ENCODE peak calls at places on chromosomes 16 and 17, in eight cellular contexts. One of them, this sample, is unnamed.

GRCh38 chr17:45784293-45784582 is at the start of gene CRHR1:
- DNase-seq in A549: no peak
- DNase-seq in IMR-90: no peak
- DNase-seq in foreskin fibroblast: no peak
- DNase-seq in Caco-2: no peak
- DNase-seq in cardiac muscle cell: no peak
- DNase-seq in neural progenitor cell: peak; percentile 58
- DNase-seq in dorsolateral prefrontal cortex: no peak
- DNase-seq in this sample: no peak

GRCh38 chr17:67474081-67474661 is 97.1 kb downstream of the PITPNC1 start:
- DNase-seq in IMR-90: peak; percentile 39
- DNase-seq in cardiac muscle cell: peak; percentile 87
- DNase-seq in foreskin fibroblast: peak; percentile 77
- DNase-seq in Caco-2: no peak
- DNase-seq in neural progenitor cell: peak; percentile 26
- DNase-seq in dorsolateral prefrontal cortex: no peak
- DNase-seq in A549: no peak
- DNase-seq in this sample: peak; percentile 78

GRCh38 chr16:74226361-74226979 is 70.1 kb upstream of the PSMD7 start:
- DNase-seq in cardiac muscle cell: peak; percentile 36
- DNase-seq in foreskin fibroblast: peak; percentile 32
- DNase-seq in IMR-90: peak; percentile 31
- DNase-seq in Caco-2: no peak
- DNase-seq in neural progenitor cell: peak; percentile 45
- DNase-seq in dorsolateral prefrontal cortex: no peak
- DNase-seq in A549: peak; percentile 10
- DNase-seq in this sample: no peak

GRCh38 chr16:72609933-72610332 is 438.0 kb upstream of the PMFBP1 start:
- DNase-seq in foreskin fibroblast: no peak
- DNase-seq in Caco-2: no peak
- DNase-seq in IMR-90: no peak
- DNase-seq in cardiac muscle cell: no peak
- DNase-seq in A549: no peak
- DNase-seq in neural progenitor cell: no peak
- DNase-seq in dorsolateral prefrontal cortex: no peak
- DNase-seq in this sample: no peak

GRCh38 chr16:50747206-50747956 is 5.5 kb downstream of the CYLD start:
- DNase-seq in foreskin fibroblast: peak; percentile 26
- DNase-seq in neural progenitor cell: no peak
- DNase-seq in dorsolateral prefrontal cortex: no peak
- DNase-seq in IMR-90: no peak
- DNase-seq in Caco-2: peak; percentile 14
- DNase-seq in cardiac muscle cell: peak; percentile 47
- DNase-seq in A549: peak; percentile 22
- DNase-seq in this sample: no peak

GRCh38 chr17:9893606-9894005 is 11.5 kb downstream of the RCVRN start:
- DNase-seq in foreskin fibroblast: no peak
- DNase-seq in neural progenitor cell: no peak
- DNase-seq in Caco-2: no peak
- DNase-seq in IMR-90: peak; percentile 42
- DNase-seq in cardiac muscle cell: peak; percentile 82
- DNase-seq in A549: no peak
- DNase-seq in dorsolateral prefrontal cortex: no peak
- DNase-seq in this sample: no peak

GRCh38 chr16:3824121-3824795 is 56.3 kb downstream of the CREBBP start:
- DNase-seq in cardiac muscle cell: no peak
- DNase-seq in foreskin fibroblast: no peak
- DNase-seq in A549: no peak
- DNase-seq in neural progenitor cell: no peak
- DNase-seq in Caco-2: no peak
- DNase-seq in IMR-90: no peak
- DNase-seq in dorsolateral prefrontal cortex: no peak
- DNase-seq in this sample: no peak

GRCh38 chr16:30896203-30896889 is at the start of gene CTF1:
- DNase-seq in A549: no peak
- DNase-seq in IMR-90: peak; percentile 89
- DNase-seq in cardiac muscle cell: peak; percentile 88
- DNase-seq in Caco-2: peak; percentile 80
- DNase-seq in dorsolateral prefrontal cortex: no peak
- DNase-seq in foreskin fibroblast: peak; percentile 96
- DNase-seq in neural progenitor cell: peak; percentile 92
- DNase-seq in this sample: peak; percentile 78

GRCh38 chr17:77741109-77741508 is 217.4 kb upstream of the TNRC6C start:
- DNase-seq in cardiac muscle cell: no peak
- DNase-seq in A549: peak; percentile 24
- DNase-seq in Caco-2: no peak
- DNase-seq in IMR-90: no peak
- DNase-seq in foreskin fibroblast: peak; percentile 11
- DNase-seq in neural progenitor cell: no peak
- DNase-seq in dorsolateral prefrontal cortex: peak; percentile 28
- DNase-seq in this sample: no peak

GRCh38 chr16:50196736-50197135 is 43.6 kb downstream of the TENT4B start:
- DNase-seq in neural progenitor cell: no peak
- DNase-seq in IMR-90: peak; percentile 41
- DNase-seq in dorsolateral prefrontal cortex: no peak
- DNase-seq in Caco-2: no peak
- DNase-seq in cardiac muscle cell: peak; percentile 47
- DNase-seq in A549: no peak
- DNase-seq in foreskin fibroblast: peak; percentile 38
- DNase-seq in this sample: no peak

GRCh38 chr16:50604065-50604418 is 55.8 kb downstream of the NKD1 start:
- DNase-seq in neural progenitor cell: no peak
- DNase-seq in IMR-90: no peak
- DNase-seq in Caco-2: no peak
- DNase-seq in A549: no peak
- DNase-seq in dorsolateral prefrontal cortex: no peak
- DNase-seq in foreskin fibroblast: no peak
- DNase-seq in cardiac muscle cell: no peak
- DNase-seq in this sample: no peak

GRCh38 chr17:78785663-78786057 is 3.6 kb upstream of the CYTH1 start:
- DNase-seq in IMR-90: no peak
- DNase-seq in foreskin fibroblast: no peak
- DNase-seq in A549: no peak
- DNase-seq in neural progenitor cell: no peak
- DNase-seq in cardiac muscle cell: no peak
- DNase-seq in Caco-2: no peak
- DNase-seq in dorsolateral prefrontal cortex: no peak
- DNase-seq in this sample: no peak

GRCh38 chr17:915416-916201 is 64.0 kb downstream of the NXN start:
- DNase-seq in Caco-2: no peak
- DNase-seq in foreskin fibroblast: peak; percentile 73
- DNase-seq in A549: no peak
- DNase-seq in neural progenitor cell: peak; percentile 49
- DNase-seq in cardiac muscle cell: peak; percentile 89
- DNase-seq in IMR-90: no peak
- DNase-seq in dorsolateral prefrontal cortex: no peak
- DNase-seq in this sample: no peak

GRCh38 chr16:30628628-30629342 is 18.6 kb upstream of the ZNF689 start:
- DNase-seq in cardiac muscle cell: peak; percentile 77
- DNase-seq in foreskin fibroblast: peak; percentile 89
- DNase-seq in IMR-90: peak; percentile 68
- DNase-seq in dorsolateral prefrontal cortex: peak; percentile 74
- DNase-seq in A549: peak; percentile 86
- DNase-seq in neural progenitor cell: peak; percentile 79
- DNase-seq in Caco-2: peak; percentile 87
- DNase-seq in this sample: peak; percentile 43

GRCh38 chr17:17435323-17435722 is 41.5 kb upstream of the MED9 start:
- DNase-seq in foreskin fibroblast: peak; percentile 96
- DNase-seq in IMR-90: peak; percentile 99
- DNase-seq in neural progenitor cell: no peak
- DNase-seq in A549: peak; percentile 78
- DNase-seq in cardiac muscle cell: peak; percentile 59
- DNase-seq in dorsolateral prefrontal cortex: no peak
- DNase-seq in Caco-2: peak; percentile 75
- DNase-seq in this sample: peak; percentile 32

GRCh38 chr16:73217654-73218053 is 169.7 kb upstream of the ZFHX3 start:
- DNase-seq in dorsolateral prefrontal cortex: no peak
- DNase-seq in A549: no peak
- DNase-seq in cardiac muscle cell: no peak
- DNase-seq in Caco-2: no peak
- DNase-seq in neural progenitor cell: peak; percentile 67
- DNase-seq in foreskin fibroblast: no peak
- DNase-seq in IMR-90: no peak
- DNase-seq in this sample: no peak

DNA sequence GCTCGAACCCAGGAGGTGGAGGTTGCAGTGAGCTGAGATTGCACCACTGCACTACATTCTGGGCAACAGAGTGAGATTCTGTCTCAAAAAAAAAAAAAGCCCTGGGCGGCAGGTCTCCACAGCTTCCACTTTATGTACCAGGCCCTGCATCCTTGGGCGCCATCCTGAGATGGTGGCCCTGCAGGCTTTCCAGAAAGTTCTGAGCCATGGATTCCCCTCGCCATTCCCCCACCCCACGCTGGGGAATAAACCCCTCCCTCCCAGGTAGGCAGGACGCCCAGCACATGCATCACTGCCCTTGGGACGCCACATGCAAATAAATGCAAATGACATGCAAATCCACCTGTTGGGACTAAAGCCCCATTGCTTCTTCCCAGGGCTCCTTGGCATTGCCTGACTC is 13.8 kb upstream of the ZNF469 start:
- DNase-seq in IMR-90: no peak
- DNase-seq in cardiac muscle cell: no peak
- DNase-seq in dorsolateral prefrontal cortex: peak; percentile 15
- DNase-seq in Caco-2: no peak
- DNase-seq in A549: no peak
- DNase-seq in foreskin fibroblast: no peak
- DNase-seq in neural progenitor cell: no peak
- DNase-seq in this sample: no peak
- TF ChIP-seq CTCF in IMR-90: no peak
- TF ChIP-seq CTCF in cardiac muscle cell: no peak
- TF ChIP-seq CTCF in dorsolateral prefrontal cortex: no peak
- TF ChIP-seq CTCF in Caco-2: no peak
- TF ChIP-seq CTCF in A549: no peak
- TF ChIP-seq CTCF in foreskin fibroblast: no peak
- TF ChIP-seq CTCF in neural progenitor cell: no peak
- TF ChIP-seq CTCF in this sample: no peak

GRCh38 chr17:64295146-64295545 is 32.1 kb upstream of the TEX2 start:
- DNase-seq in A549: no peak
- DNase-seq in dorsolateral prefrontal cortex: no peak
- DNase-seq in foreskin fibroblast: no peak
- DNase-seq in IMR-90: no peak
- DNase-seq in cardiac muscle cell: no peak
- DNase-seq in Caco-2: no peak
- DNase-seq in neural progenitor cell: no peak
- DNase-seq in this sample: no peak

GRCh38 chr17:64296246-64296645 is 33.2 kb upstream of the TEX2 start:
- DNase-seq in A549: no peak
- DNase-seq in foreskin fibroblast: no peak
- DNase-seq in IMR-90: peak; percentile 6
- DNase-seq in Caco-2: no peak
- DNase-seq in neural progenitor cell: no peak
- DNase-seq in dorsolateral prefrontal cortex: no peak
- DNase-seq in cardiac muscle cell: no peak
- DNase-seq in this sample: no peak

GRCh38 chr17:64289652-64290051 is 26.6 kb upstream of the TEX2 start:
- DNase-seq in A549: no peak
- DNase-seq in neural progenitor cell: no peak
- DNase-seq in foreskin fibroblast: no peak
- DNase-seq in dorsolateral prefrontal cortex: no peak
- DNase-seq in IMR-90: no peak
- DNase-seq in Caco-2: no peak
- DNase-seq in cardiac muscle cell: no peak
- DNase-seq in this sample: no peak

DNA sequence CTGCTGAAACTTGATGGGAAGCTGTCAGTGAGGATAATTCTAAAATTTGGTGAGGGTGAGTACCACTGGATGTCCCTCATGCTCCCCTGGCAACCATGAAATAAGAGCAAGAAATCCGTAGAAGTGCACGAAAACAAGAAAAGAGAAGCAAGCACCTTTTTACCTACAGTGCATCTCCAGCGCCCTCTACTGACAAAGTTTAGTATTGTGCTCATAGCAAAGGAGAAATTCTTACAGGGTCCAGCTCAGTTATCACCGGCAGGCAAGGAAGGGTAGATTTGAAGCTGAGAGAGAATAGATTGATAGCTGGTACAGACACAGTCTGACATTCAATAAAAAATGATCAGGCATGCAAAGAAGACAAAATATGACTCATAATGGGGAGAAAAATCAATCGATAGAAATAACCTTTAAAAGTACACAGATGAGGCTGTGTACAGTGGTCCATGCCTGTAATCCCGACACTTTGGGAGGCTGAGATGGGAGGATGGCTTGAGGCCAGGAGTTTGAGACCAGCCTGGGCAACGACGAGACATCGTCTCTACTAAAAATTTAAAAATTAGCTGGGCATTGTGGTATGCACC is 28.3 kb upstream of the TEX2 start:
- DNase-seq in neural progenitor cell: no peak
- DNase-seq in A549: peak; percentile 52
- DNase-seq in Caco-2: peak; percentile 66
- DNase-seq in foreskin fibroblast: peak; percentile 18
- DNase-seq in cardiac muscle cell: no peak
- DNase-seq in IMR-90: no peak
- DNase-seq in dorsolateral prefrontal cortex: no peak
- DNase-seq in this sample: no peak
- TF ChIP-seq CTCF in neural progenitor cell: peak; percentile 48
- TF ChIP-seq CTCF in A549: peak; percentile 46
- TF ChIP-seq CTCF in Caco-2: peak; percentile 59
- TF ChIP-seq CTCF in foreskin fibroblast: no peak
- TF ChIP-seq CTCF in cardiac muscle cell: peak; percentile 28
- TF ChIP-seq CTCF in IMR-90: peak; percentile 30
- TF ChIP-seq CTCF in dorsolateral prefrontal cortex: no peak
- TF ChIP-seq CTCF in this sample: peak; percentile 26

DNA sequence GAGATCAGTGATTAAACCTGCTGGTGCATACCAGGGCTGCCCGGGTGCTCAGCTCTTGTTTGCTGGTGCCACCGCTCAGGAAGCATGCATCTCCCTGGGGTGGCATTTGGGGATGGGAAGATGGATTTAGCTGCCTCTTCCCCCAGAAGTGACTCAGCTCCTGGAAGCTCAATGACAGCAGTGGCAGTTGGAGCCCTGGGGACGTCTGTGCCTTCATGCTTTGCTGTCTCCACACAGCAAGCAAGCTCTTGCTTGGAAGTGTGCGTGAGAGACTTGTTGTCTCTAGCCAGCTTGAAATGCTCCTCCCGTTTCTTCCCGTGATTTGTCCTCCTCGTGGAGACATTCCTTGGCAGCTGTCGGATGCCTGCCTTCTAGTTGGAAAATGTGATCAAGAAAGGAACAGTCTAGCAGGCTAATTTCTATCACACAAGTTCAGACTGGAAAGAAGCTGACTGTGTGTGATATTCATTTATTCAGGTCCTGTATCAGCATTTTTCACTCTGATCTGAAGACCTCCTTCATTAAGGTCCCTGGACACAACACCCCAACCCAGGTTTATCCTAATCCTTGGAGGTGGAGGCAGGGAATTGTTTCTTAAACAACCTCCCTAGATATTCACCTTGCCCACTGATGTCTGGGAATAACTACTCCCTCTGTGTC is 73.0 kb downstream of the BMERB1 start:
- DNase-seq in A549: peak; percentile 39
- DNase-seq in IMR-90: peak; percentile 53
- DNase-seq in cardiac muscle cell: peak; percentile 50
- DNase-seq in Caco-2: no peak
- DNase-seq in foreskin fibroblast: peak; percentile 73
- DNase-seq in dorsolateral prefrontal cortex: peak; percentile 74
- DNase-seq in neural progenitor cell: no peak
- DNase-seq in this sample: no peak
- TF ChIP-seq CTCF in A549: no peak
- TF ChIP-seq CTCF in IMR-90: no peak
- TF ChIP-seq CTCF in cardiac muscle cell: no peak
- TF ChIP-seq CTCF in Caco-2: no peak
- TF ChIP-seq CTCF in foreskin fibroblast: no peak
- TF ChIP-seq CTCF in dorsolateral prefrontal cortex: no peak
- TF ChIP-seq CTCF in neural progenitor cell: no peak
- TF ChIP-seq CTCF in this sample: no peak

GRCh38 chr16:2467301-2468141 is 3.6 kb upstream of the NTN3 start:
- DNase-seq in foreskin fibroblast: peak; percentile 92
- DNase-seq in Caco-2: peak; percentile 78
- DNase-seq in cardiac muscle cell: peak; percentile 76
- DNase-seq in neural progenitor cell: peak; percentile 84
- DNase-seq in A549: peak; percentile 60
- DNase-seq in dorsolateral prefrontal cortex: peak; percentile 79
- DNase-seq in IMR-90: peak; percentile 72
- DNase-seq in this sample: no peak
- TF ChIP-seq CTCF in foreskin fibroblast: no peak
- TF ChIP-seq CTCF in Caco-2: peak; percentile 14
- TF ChIP-seq CTCF in cardiac muscle cell: no peak
- TF ChIP-seq CTCF in neural progenitor cell: peak; percentile 10
- TF ChIP-seq CTCF in A549: no peak
- TF ChIP-seq CTCF in dorsolateral prefrontal cortex: no peak
- TF ChIP-seq CTCF in IMR-90: peak; percentile 15
- TF ChIP-seq CTCF in this sample: no peak